ENCODE peak calls at places on chromosomes 7 and 10, in ten cellular contexts. P, F, C, I, Z, M, H, S, V and Q are unnamed samples.

GRCh38 chr10:59176241-59177030 is at the start of gene PHYHIPL:
- DNase-seq in P (no peak), F (no peak), C (peak), I (peak), Z (no peak), M (peak), H (peak), S (no peak), V (peak), Q (no peak)

GRCh38 chr7:539731-540411 is 20.2 kb upstream of the PDGFA start:
- DNase-seq in P (no peak), F (peak), C (no peak), I (peak), Z (no peak), M (no peak), H (no peak), S (peak), V (peak), Q (peak)

GRCh38 chr10:50396491-50397311 is 145.4 kb upstream of the ASAH2 start:
- DNase-seq in P (no peak), F (peak), C (no peak), I (no peak), Z (no peak), M (no peak), H (no peak), S (peak), V (no peak), Q (no peak)

GRCh38 chr10:122468923-122469781 is 7.8 kb downstream of the HTRA1 start:
- DNase-seq in P (no peak), F (peak), C (peak), I (peak), Z (no peak), M (no peak), H (no peak), S (peak), V (no peak), Q (peak)

GRCh38 chr10:73537288-73537687 is 41.5 kb upstream of the PPP3CB start:
- DNase-seq in P (no peak), F (no peak), C (no peak), I (no peak), Z (no peak), M (no peak), H (no peak), S (no peak), V (no peak), Q (no peak)

GRCh38 chr10:44925224-44925623 is 14.1 kb downstream of the TMEM72 start:
- DNase-seq in P (no peak), F (peak), C (no peak), I (peak), Z (no peak), M (peak), H (peak), S (no peak), V (no peak), Q (no peak)

GRCh38 chr10:36171546-36171945 is 529.5 kb upstream of the FZD8 start:
- DNase-seq in P (no peak), F (no peak), C (no peak), I (peak), Z (no peak), M (no peak), H (no peak), S (peak), V (no peak), Q (no peak)

GRCh38 chr10:91598211-91598981 is 34.5 kb downstream of the PPP1R3C start:
- DNase-seq in P (no peak), F (peak), C (no peak), I (peak), Z (no peak), M (no peak), H (no peak), S (peak), V (no peak), Q (peak)

GRCh38 chr7:64880322-64881297 is 22.5 kb upstream of the ZNF273 start:
- DNase-seq in P (no peak), F (no peak), C (no peak), I (no peak), Z (no peak), M (peak), H (no peak), S (no peak), V (no peak), Q (no peak)

GRCh38 chr10:76049581-76050290 is 618.3 kb downstream of the LRMDA start:
- DNase-seq in P (no peak), F (no peak), C (no peak), I (no peak), Z (no peak), M (no peak), H (no peak), S (no peak), V (no peak), Q (no peak)

GRCh38 chr10:91590142-91590903 is 42.5 kb downstream of the PPP1R3C start:
- DNase-seq in P (peak), F (peak), C (no peak), I (peak), Z (no peak), M (no peak), H (no peak), S (peak), V (peak), Q (no peak)

GRCh38 chr7:106415433-106415832 is 130.7 kb upstream of the NAMPT start:
- DNase-seq in P (no peak), F (peak), C (no peak), I (no peak), Z (no peak), M (no peak), H (no peak), S (no peak), V (no peak), Q (no peak)

GRCh38 chr7:12369072-12369471 is 34.6 kb downstream of the VWDE start:
- DNase-seq in P (no peak), F (no peak), C (no peak), I (no peak), Z (no peak), M (no peak), H (no peak), S (no peak), V (no peak), Q (no peak)

GRCh38 chr10:17811466-17811865 is 2.3 kb downstream of the MRC1 start:
- DNase-seq in P (no peak), F (no peak), C (no peak), I (no peak), Z (no peak), M (no peak), H (no peak), S (no peak), V (no peak), Q (no peak)

GRCh38 chr10:61673360-61673759 is 10.6 kb downstream of the CABCOCO1 start:
- DNase-seq in P (no peak), F (no peak), C (no peak), I (no peak), Z (no peak), M (no peak), H (no peak), S (no peak), V (no peak), Q (no peak)

GRCh38 chr10:105855791-105856190 is 1214.7 kb downstream of the SORCS3 start:
- DNase-seq in P (no peak), F (no peak), C (no peak), I (no peak), Z (no peak), M (no peak), H (no peak), S (no peak), V (no peak), Q (no peak)

GRCh38 chr10:1957057-1957456 is 219.7 kb upstream of the ADARB2 start:
- DNase-seq in P (no peak), F (no peak), C (no peak), I (no peak), Z (no peak), M (no peak), H (no peak), S (no peak), V (no peak), Q (no peak)

GRCh38 chr10:42640610-42641229 is 2.4 kb upstream of the ZNF33B start:
- DNase-seq in P (no peak), F (no peak), C (no peak), I (peak), Z (no peak), M (peak), H (no peak), S (no peak), V (peak), Q (no peak)